ENCODE peak calls at places on chromosomes 2 and 18, in eight cellular contexts. T is SHP77, G is GM10248, J is G401, M is AG09319, R is NCI-H748 treated with DMSO at 0.1 percent for 48 hours, U is GM12878, Y is fibroblast of villous mesenchyme. K is an unnamed sample.

GRCh38 chr18:66168834-66169233 is 418.0 kb downstream of the CDH7 start:
- DNase-seq in J (peak), T (no peak), U (no peak), Y (no peak), R (no peak), G (no peak), M (no peak), K (no peak)

GRCh38 chr18:45255142-45255890 is 360.0 kb upstream of the SLC14A2 start:
- DNase-seq in U (no peak), T (no peak), J (no peak), M (peak), R (no peak), Y (peak), G (no peak), K (peak)

GRCh38 chr2:190180313-190181065 is 118.0 kb upstream of the MSTN start:
- DNase-seq in R (no peak), J (no peak), M (no peak), T (peak), U (no peak), G (peak), Y (no peak), K (peak)

GRCh38 chr18:76455015-76455676 is 39.9 kb downstream of the ZNF516 start:
- DNase-seq in G (no peak), T (no peak), R (no peak), Y (peak), J (no peak), U (no peak), M (no peak), K (no peak)

GRCh38 chr2:28362991-28363521 is 29.6 kb upstream of the FOSL2 start:
- DNase-seq in U (no peak), R (no peak), G (no peak), J (no peak), Y (no peak), T (no peak), M (no peak), K (no peak)

GRCh38 chr18:11154983-11155759 is 5.8 kb upstream of the PIEZO2 start:
- DNase-seq in J (no peak), T (no peak), M (peak), R (no peak), U (no peak), Y (no peak), G (no peak), K (peak)

GRCh38 chr2:113324684-113325160 is 46.0 kb upstream of the PAX8 start:
- DNase-seq in J (no peak), M (no peak), T (peak), Y (peak), G (peak), U (no peak), R (peak), K (peak)

GRCh38 chr2:168293766-168294165 is 46.4 kb upstream of the STK39 start:
- DNase-seq in J (no peak), U (no peak), M (no peak), T (no peak), G (no peak), R (no peak), Y (no peak), K (no peak)

GRCh38 chr2:64267699-64268098 is 123.5 kb upstream of the PELI1 start:
- DNase-seq in M (no peak), T (no peak), R (no peak), Y (no peak), G (no peak), J (no peak), U (no peak), K (no peak)

GRCh38 chr18:55821219-55821618 is 233.2 kb upstream of the TCF4 start:
- DNase-seq in M (no peak), U (no peak), G (no peak), T (no peak), Y (no peak), J (no peak), R (no peak), K (peak)

GRCh38 chr18:904135-905090 is at the start of gene ADCYAP1:
- DNase-seq in T (peak), R (peak), M (no peak), J (no peak), U (no peak), Y (no peak), G (no peak), K (no peak)

GRCh38 chr2:150271952-150272351 is 215.5 kb downstream of the RND3 start:
- DNase-seq in G (no peak), J (no peak), M (no peak), T (no peak), R (no peak), Y (peak), U (no peak), K (peak)

GRCh38 chr2:217766356-217766755 is 236.4 kb downstream of the TNS1 start:
- DNase-seq in M (no peak), U (no peak), G (no peak), R (no peak), T (no peak), J (no peak), Y (no peak), K (no peak)

GRCh38 chr2:68739261-68740183 is 4.9 kb downstream of the ARHGAP25 start:
- DNase-seq in T (no peak), Y (no peak), R (no peak), U (no peak), M (no peak), G (no peak), J (no peak), K (no peak)

GRCh38 chr18:8423051-8423558 is 186.1 kb upstream of the RAB12 start:
- DNase-seq in J (no peak), R (no peak), G (no peak), M (no peak), U (no peak), T (no peak), Y (peak), K (peak)

GRCh38 chr2:161991991-161992390 is 82.0 kb downstream of the DPP4 start:
- DNase-seq in U (no peak), R (no peak), J (no peak), Y (peak), T (no peak), M (no peak), G (no peak), K (peak)

GRCh38 chr2:151632993-151633592 is 101.2 kb downstream of the NEB start:
- DNase-seq in U (no peak), T (no peak), J (peak), G (no peak), R (no peak), Y (peak), M (no peak), K (peak)

GRCh38 chr2:177161741-177162440 is 50.7 kb upstream of the HNRNPA3 start:
- DNase-seq in T (no peak), G (no peak), Y (peak), J (peak), M (no peak), U (no peak), R (peak), K (peak)

GRCh38 chr18:79399275-79400081 is 3.7 kb downstream of the NFATC1 start:
- DNase-seq in Y (no peak), U (no peak), T (no peak), M (no peak), G (no peak), R (no peak), J (no peak), K (no peak)

GRCh38 chr18:6714027-6714426 is 15.5 kb upstream of the ARHGAP28 start:
- DNase-seq in Y (no peak), G (no peak), T (no peak), U (no peak), J (no peak), R (no peak), M (no peak), K (no peak)

GRCh38 chr2:236196366-236196765 is 28.2 kb upstream of the GBX2 start:
- DNase-seq in R (no peak), Y (no peak), J (no peak), G (no peak), T (no peak), U (no peak), M (no peak), K (no peak)

GRCh38 chr2:11310212-11310611 is 34.2 kb downstream of the ROCK2 start:
- DNase-seq in T (no peak), J (no peak), U (no peak), R (no peak), G (no peak), Y (peak), M (no peak), K (peak)

GRCh38 chr2:98643496-98644100 is 35.2 kb downstream of the UNC50 start:
- DNase-seq in R (no peak), T (no peak), J (no peak), M (no peak), U (no peak), Y (no peak), G (no peak), K (no peak)

GRCh38 chr2:1609706-1610485 is 134.4 kb downstream of the PXDN start:
- DNase-seq in R (no peak), J (no peak), Y (no peak), M (no peak), U (no peak), G (no peak), T (no peak), K (no peak)

GRCh38 chr18:24930974-24931373 is 421.0 kb downstream of the ZNF521 start:
- DNase-seq in U (no peak), J (no peak), M (no peak), Y (no peak), R (peak), G (no peak), T (peak), K (no peak)

GRCh38 chr2:10276481-10277292 is 26.0 kb upstream of the HPCAL1 start:
- DNase-seq in T (no peak), G (no peak), U (no peak), R (no peak), J (no peak), Y (no peak), M (no peak), K (no peak)

GRCh38 chr2:109244750-109245382 is 115.9 kb downstream of the SH3RF3 start:
- DNase-seq in T (no peak), U (no peak), G (no peak), M (no peak), Y (no peak), R (no peak), J (no peak), K (no peak)

GRCh38 chr2:199928226-199928625 is 17.1 kb downstream of the C2orf69 start:
- DNase-seq in J (no peak), R (no peak), Y (no peak), G (no peak), U (no peak), T (no peak), M (no peak), K (no peak)

GRCh38 chr18:75521808-75522207 is 94.3 kb upstream of the SMIM21 start:
- DNase-seq in T (no peak), G (no peak), J (no peak), U (no peak), R (no peak), M (no peak), Y (no peak), K (no peak)

GRCh38 chr2:135190799-135191198 is 138.7 kb downstream of the RAB3GAP1 start:
- DNase-seq in U (no peak), G (no peak), R (no peak), Y (no peak), T (no peak), M (no peak), J (no peak), K (no peak)

GRCh38 chr2:221422516-221423211 is 149.4 kb downstream of the EPHA4 start:
- DNase-seq in Y (no peak), R (no peak), J (no peak), G (no peak), U (no peak), T (no peak), M (no peak), K (no peak)

GRCh38 chr2:33033524-33034150 is 86.9 kb downstream of the LTBP1 start:
- DNase-seq in T (peak), Y (peak), M (no peak), U (no peak), J (peak), R (no peak), G (no peak), K (peak)

GRCh38 chr18:35451032-35451431 is 46.7 kb downstream of the INO80C start:
- DNase-seq in Y (no peak), T (no peak), G (no peak), U (no peak), R (no peak), M (no peak), J (no peak), K (no peak)

GRCh38 chr18:61926532-61926931 is 33.7 kb upstream of the RNF152 start:
- DNase-seq in Y (no peak), T (no peak), R (no peak), J (no peak), U (no peak), G (no peak), M (no peak), K (no peak)

GRCh38 chr2:11672404-11672803 is 2.4 kb upstream of the NTSR2 start:
- DNase-seq in G (no peak), J (no peak), U (no peak), M (no peak), T (no peak), R (no peak), Y (no peak), K (no peak)

GRCh38 chr2:131966256-131966655 is 195.5 kb downstream of the ANKRD30BL start:
- DNase-seq in R (no peak), M (no peak), Y (no peak), U (no peak), G (no peak), T (no peak), J (no peak), K (no peak)

GRCh38 chr2:126803422-126803775 is 95.3 kb upstream of the TEX51 start:
- DNase-seq in G (no peak), R (no peak), Y (no peak), J (no peak), M (no peak), T (no peak), U (no peak), K (no peak)

GRCh38 chr2:45649855-45650806 is 1.3 kb upstream of the PRKCE start:
- DNase-seq in U (no peak), J (peak), R (no peak), M (no peak), T (peak), G (peak), Y (peak), K (peak)

GRCh38 chr2:134912406-134912805 is 6.2 kb upstream of the CCNT2 start:
- DNase-seq in R (no peak), J (no peak), Y (no peak), U (no peak), G (no peak), T (no peak), M (no peak), K (peak)

GRCh38 chr18:7626175-7626921 is 59.2 kb downstream of the PTPRM start:
- DNase-seq in J (no peak), G (no peak), Y (no peak), R (no peak), T (no peak), M (no peak), U (no peak), K (no peak)

K was measured in fibroblast of gingiva.